ENCODE peak calls at places on chromosomes 11 and 22, in four cellular contexts. T is CD8-positive, alpha-beta T cell; P is brain microvascular endothelial cell; L is kidney. I is an unnamed sample.

GRCh38 chr11:130217133-130217631 is 57.6 kb downstream of the ST14 start:
- DNase-seq in T (no peak), P (no peak), L (peak), I (peak)

GRCh38 chr11:12854297-12854661 is 154.8 kb upstream of the RASSF10 start:
- DNase-seq in T (no peak), P (no peak), L (no peak), I (no peak)

GRCh38 chr11:373716-374551 is 4.6 kb downstream of the B4GALNT4 start:
- DNase-seq in T (no peak), P (no peak), L (peak), I (no peak)

GRCh38 chr11:64553554-64554201 is 37.3 kb upstream of the SLC22A12 start:
- DNase-seq in T (peak), P (peak), L (peak), I (peak)

GRCh38 chr11:64156235-64157011 is 9.5 kb downstream of the MACROD1 start:
- DNase-seq in T (no peak), P (no peak), L (no peak), I (no peak)

GRCh38 chr11:1640076-1640946 is 10.7 kb downstream of the KRTAP5-5 start:
- DNase-seq in T (peak), P (no peak), L (peak), I (no peak)

GRCh38 chr22:46036558-46037408 is 59.8 kb upstream of the WNT7B start:
- DNase-seq in T (peak), P (no peak), L (peak), I (no peak)

GRCh38 chr11:67002297-67002913 is 20.5 kb upstream of the SYT12 start:
- DNase-seq in T (no peak), P (no peak), L (no peak), I (no peak)

GRCh38 chr22:45318558-45319318 is 9.0 kb downstream of the FAM118A start:
- DNase-seq in T (peak), P (no peak), L (no peak), I (no peak)

GRCh38 chr22:35462558-35463230 is 62.8 kb downstream of the MCM5 start:
- DNase-seq in T (no peak), P (no peak), L (no peak), I (no peak)

GRCh38 chr11:110337570-110338193 is 41.3 kb upstream of the RDX start:
- DNase-seq in T (no peak), P (peak), L (no peak), I (no peak)

GRCh38 chr11:74008373-74009229 is at the start of gene UCP3:
- DNase-seq in T (no peak), P (no peak), L (no peak), I (no peak)

GRCh38 chr11:102287963-102288744 is 29.1 kb upstream of the BIRC3 start:
- DNase-seq in T (no peak), P (peak), L (no peak), I (peak)

GRCh38 chr22:50179937-50180726 is 5.6 kb upstream of the TRABD start:
- DNase-seq in T (no peak), P (no peak), L (peak), I (no peak)

DNA sequence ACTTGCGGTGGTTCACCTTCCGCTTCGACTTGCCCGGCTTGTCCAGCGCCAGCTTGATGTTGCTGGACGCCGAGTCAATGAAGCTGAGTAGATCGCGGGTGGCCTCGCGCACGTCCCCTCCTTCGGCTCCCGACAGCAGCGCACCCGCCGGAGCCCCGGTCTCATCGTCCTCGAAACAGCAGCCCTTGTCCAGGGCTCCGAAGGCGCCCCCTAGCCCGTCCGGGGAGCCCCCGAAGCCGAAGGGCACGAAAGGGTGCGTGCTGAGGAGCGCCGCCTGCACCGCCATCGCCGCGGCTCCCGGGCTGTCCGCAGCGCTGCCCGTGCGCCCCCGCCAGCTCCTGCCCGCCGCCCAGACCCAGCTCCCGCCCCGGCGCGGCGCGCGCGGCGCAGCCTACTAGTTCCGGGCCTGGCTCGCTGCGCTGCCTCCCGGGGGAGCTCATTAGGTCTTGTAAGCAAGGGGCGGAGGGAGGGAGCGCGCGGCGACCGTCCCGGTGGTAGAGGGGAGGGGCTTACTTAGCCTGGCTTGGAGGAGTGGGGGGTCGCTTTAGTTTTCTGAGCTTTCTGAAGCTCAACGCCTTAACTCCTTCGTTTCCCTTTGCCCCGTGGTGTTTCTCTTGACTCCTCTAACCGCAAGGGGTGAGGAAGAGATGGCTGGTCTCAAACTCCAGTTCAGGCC is at the start of gene FAM181B:
- DNase-seq in T (no peak), P (peak), L (peak), I (no peak)
- H3K4me3 ChIP-seq in T (peak), P (peak), L (peak), I (peak)

GRCh38 chr11:124763156-124763947 is 1.3 kb upstream of the ESAM start:
- DNase-seq in T (peak), P (peak), L (peak), I (peak)
- H3K4me3 ChIP-seq in T (peak), P (peak), L (peak), I (peak)

GRCh38 chr22:29710193-29710592 is 9.6 kb upstream of the CABP7 start:
- DNase-seq in T (no peak), P (no peak), L (no peak), I (no peak)
- H3K4me3 ChIP-seq in T (no peak), P (no peak), L (no peak), I (no peak)

DNA sequence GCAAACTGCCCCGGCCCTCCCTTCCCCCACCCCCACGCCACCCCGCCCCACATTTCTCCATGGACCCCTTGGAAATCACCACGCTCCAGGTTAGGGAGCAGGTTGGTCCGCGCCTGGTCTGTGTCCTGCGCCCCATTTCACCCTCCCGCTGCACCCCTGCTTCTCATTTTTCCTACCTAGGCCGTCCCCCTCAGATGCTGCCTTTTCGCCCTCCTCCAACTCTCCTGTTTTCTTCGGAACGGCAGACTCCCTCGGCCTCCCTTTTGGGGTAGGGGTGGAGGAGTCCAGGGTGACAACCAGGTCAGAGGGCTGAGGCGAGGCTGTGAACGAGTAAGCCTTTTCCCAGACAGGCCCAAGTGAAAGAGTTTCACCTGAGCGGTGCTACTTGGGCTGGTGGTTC is 893 bp upstream of the SCN4B start:
- DNase-seq in T (no peak), P (no peak), L (peak), I (no peak)
- H3K4me3 ChIP-seq in T (no peak), P (no peak), L (no peak), I (no peak)

GRCh38 chr11:126415669-126416420 is 60.4 kb downstream of the ST3GAL4 start:
- DNase-seq in T (no peak), P (no peak), L (peak), I (peak)
- H3K4me3 ChIP-seq in T (peak), P (peak), L (peak), I (no peak)

DNA sequence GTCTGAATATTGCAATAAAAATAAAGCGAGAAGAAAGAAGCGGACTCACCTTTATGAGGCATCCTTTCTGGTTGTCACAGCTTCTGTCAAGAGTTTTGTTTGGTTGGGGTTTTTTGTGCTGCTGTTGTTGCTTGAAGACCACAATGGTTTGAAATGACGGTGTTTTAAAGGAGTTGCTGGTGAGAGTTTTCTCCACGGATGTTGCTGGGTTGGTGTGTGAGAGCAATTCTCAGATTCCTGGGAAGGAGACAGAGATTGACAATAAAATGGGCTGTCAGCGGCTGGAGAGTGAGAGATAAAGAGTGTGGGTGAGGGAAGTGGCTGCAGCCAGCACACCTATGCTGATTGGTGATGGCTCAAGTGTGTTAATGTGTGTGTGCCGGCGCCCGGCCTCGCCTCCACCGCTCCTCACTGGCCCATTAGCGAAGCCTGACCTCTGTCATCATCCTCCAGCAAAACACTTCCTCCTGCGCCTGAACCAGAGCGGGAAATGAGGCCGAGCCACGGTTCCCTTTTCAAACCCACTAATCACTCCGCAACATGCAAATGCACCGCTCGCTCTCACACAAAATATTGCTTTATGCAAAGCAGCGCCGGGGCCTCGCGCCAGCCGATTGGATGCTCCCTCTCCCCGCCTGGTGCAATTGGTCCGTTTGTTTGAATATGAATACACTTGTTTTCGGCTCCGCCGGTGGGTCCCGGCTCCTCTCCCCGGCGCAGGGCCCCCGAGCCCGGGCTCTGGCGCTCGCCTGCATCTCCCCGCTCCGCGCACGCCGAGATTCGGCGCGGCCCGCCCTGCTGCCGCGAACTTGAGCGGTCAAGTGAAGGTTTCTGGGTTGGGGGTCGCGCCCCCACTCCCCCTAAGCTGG is at the start of gene PAX6:
- DNase-seq in T (no peak), P (peak), L (peak), I (peak)
- H3K4me3 ChIP-seq in T (peak), P (peak), L (peak), I (no peak)

DNA sequence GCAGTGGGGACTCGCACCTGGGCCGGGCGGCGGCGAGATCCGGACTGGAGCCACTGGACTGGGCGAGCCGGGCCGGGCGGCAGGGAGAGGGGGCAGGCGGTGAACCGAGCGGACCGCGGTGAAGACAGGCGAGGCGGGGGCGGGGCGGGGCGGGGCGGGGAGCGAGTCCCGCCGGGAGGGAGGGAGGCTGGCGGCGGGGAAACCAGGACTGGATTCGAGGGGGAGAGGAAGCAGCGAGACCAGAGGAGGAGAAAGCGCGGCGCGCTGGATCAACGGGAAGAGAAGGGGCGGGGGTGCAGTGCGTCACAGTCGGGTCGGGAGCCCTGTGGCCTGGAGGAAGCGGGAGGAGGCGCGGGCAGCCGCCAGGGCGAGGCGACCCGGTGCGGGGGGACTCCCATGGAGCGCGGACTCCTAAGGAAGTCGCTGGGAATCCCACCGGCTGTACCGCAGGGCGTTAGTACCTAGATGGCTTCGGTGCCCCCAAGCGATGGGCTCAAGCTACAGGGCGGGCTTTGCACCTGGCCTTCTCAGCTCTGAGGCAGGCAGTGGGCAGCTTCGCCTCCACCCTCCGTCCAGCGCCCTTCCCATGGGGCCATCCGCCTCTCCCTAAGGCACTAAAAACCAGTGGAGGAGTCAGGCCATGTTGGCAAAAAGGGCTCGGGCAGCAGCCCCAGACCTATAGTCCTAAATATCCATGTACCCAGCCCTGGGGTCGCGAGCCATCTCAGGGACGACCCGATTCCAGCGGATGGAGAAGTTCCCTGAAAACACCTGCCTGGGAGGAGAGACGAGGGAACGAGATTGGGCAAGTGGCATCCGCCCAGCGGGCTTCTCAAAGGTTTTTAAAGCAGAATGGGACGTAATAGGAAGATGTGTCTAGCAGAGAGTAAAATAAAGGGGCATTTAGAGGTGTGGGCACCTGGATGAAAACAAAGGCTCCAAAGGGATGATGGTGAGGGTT is at the start of gene TMEM121B:
- DNase-seq in T (no peak), P (peak), L (peak), I (no peak)
- H3K4me3 ChIP-seq in T (no peak), P (peak), L (peak), I (peak)